ENCODE peak calls at places on chromosomes 4 and X, in six cellular contexts. F is A549, E is endothelial cell of umbilical vein, W is HepG2, V is K562, N is GM12878. A is an unnamed sample.

GRCh38 chr4:151418385-151418784 is 9.4 kb downstream of the FHIP1A start:
- DNase-seq in W (peak; percentile 75), F (no peak), E (peak; percentile 91), V (no peak), N (no peak), A (no peak)

GRCh38 chrX:17732138-17732783 is 5.0 kb upstream of the SCML1 start:
- DNase-seq in W (no peak), E (no peak), N (no peak), V (no peak), F (no peak), A (no peak)

GRCh38 chrX:71454222-71454621 is 78.7 kb upstream of the OGT start:
- DNase-seq in W (no peak), V (no peak), E (no peak), F (no peak), N (no peak), A (no peak)

GRCh38 chr4:94390804-94391410 is 48.3 kb upstream of the HPGDS start:
- DNase-seq in N (no peak), W (peak; percentile 20), V (peak; percentile 26), E (peak; percentile 41), F (no peak), A (peak; percentile 3)

GRCh38 chr4:134326866-134327265 is 125.3 kb upstream of the PABPC4L start:
- DNase-seq in N (no peak), E (no peak), W (no peak), F (no peak), V (no peak), A (no peak)

GRCh38 chr4:128831526-128832252 is 22.2 kb downstream of the JADE1 start:
- DNase-seq in W (peak; percentile 57), F (peak; percentile 41), N (no peak), E (no peak), V (no peak), A (no peak)

GRCh38 chr4:176717237-176717636 is 75.5 kb downstream of the VEGFC start:
- DNase-seq in W (no peak), F (no peak), N (no peak), V (no peak), E (peak; percentile 30), A (no peak)

GRCh38 chr4:81255524-81255923 is 40.5 kb upstream of the PRKG2 start:
- DNase-seq in V (no peak), N (no peak), F (peak; percentile 2), W (no peak), E (no peak), A (no peak)

GRCh38 chr4:13539721-13540445 is 4.4 kb downstream of the NKX3-2 start:
- DNase-seq in E (no peak), N (no peak), F (no peak), V (no peak), W (no peak), A (no peak)

GRCh38 chr4:185700048-185700447 is 111.9 kb downstream of the SORBS2 start:
- DNase-seq in N (no peak), V (no peak), F (no peak), E (no peak), W (no peak), A (no peak)

GRCh38 chr4:94762326-94762725 is 4.6 kb downstream of the BMPR1B start:
- DNase-seq in V (no peak), W (no peak), N (no peak), F (peak; percentile 84), E (no peak), A (peak; percentile 2)

GRCh38 chr4:84041426-84041825 is 457.7 kb downstream of the NKX6-1 start:
- DNase-seq in E (no peak), N (no peak), V (no peak), F (no peak), W (no peak), A (no peak)

GRCh38 chr4:149914521-149915115 is 99.0 kb upstream of the IQCM start:
- DNase-seq in V (peak; percentile 32), F (peak; percentile 57), W (peak; percentile 32), N (no peak), E (peak; percentile 65), A (peak; percentile 55)

GRCh38 chr4:138448169-138448568 is 206.0 kb upstream of the SLC7A11 start:
- DNase-seq in F (no peak), E (peak; percentile 48), W (no peak), N (no peak), V (no peak), A (no peak)

GRCh38 chr4:795726-796119 is 30.2 kb downstream of the CPLX1 start:
- DNase-seq in W (no peak), F (no peak), E (no peak), V (no peak), N (no peak), A (no peak)

GRCh38 chr4:7487464-7487863 is 52.7 kb upstream of the PSAPL1 start:
- DNase-seq in V (no peak), N (no peak), F (no peak), W (no peak), E (no peak), A (no peak)

GRCh38 chrX:140229187-140229586 is 263.9 kb upstream of the CXorf66 start:
- DNase-seq in E (no peak), V (no peak), N (no peak), F (no peak), W (no peak), A (no peak)

GRCh38 chrX:112803060-112803459 is 37.6 kb downstream of the AMOT start:
- DNase-seq in F (no peak), E (no peak), W (no peak), V (no peak), N (no peak), A (no peak)

GRCh38 chrX:15785176-15785735 is 5.0 kb upstream of the ZRSR2 start:
- DNase-seq in W (peak; percentile 21), V (no peak), F (no peak), N (no peak), E (peak; percentile 1), A (peak; percentile 24)

GRCh38 chr4:10093801-10094552 is 22.6 kb downstream of the WDR1 start:
- DNase-seq in E (peak; percentile 97), V (no peak), F (no peak), N (no peak), W (no peak), A (no peak)

GRCh38 chr4:147498031-147498700 is 17.3 kb downstream of the EDNRA start:
- DNase-seq in W (no peak), V (no peak), F (no peak), E (peak; percentile 35), N (no peak), A (no peak)

GRCh38 chr4:42412251-42412650 is 15.0 kb downstream of the SHISA3 start:
- DNase-seq in W (no peak), V (no peak), F (no peak), N (no peak), E (peak; percentile 89), A (no peak)

GRCh38 chr4:52873191-52873590 is 11.1 kb downstream of the RASL11B start:
- DNase-seq in W (no peak), V (no peak), F (no peak), E (peak; percentile 75), N (no peak), A (no peak)

GRCh38 chr4:173522160-173522873 is 7.7 kb downstream of the HAND2 start:
- DNase-seq in N (no peak), E (peak; percentile 29), W (no peak), F (no peak), V (peak; percentile 45), A (peak; percentile 22)

GRCh38 chrX:124736553-124737240 is 390.3 kb downstream of the SH2D1A start:
- DNase-seq in W (no peak), F (no peak), V (no peak), E (no peak), N (no peak), A (no peak)

GRCh38 chrX:17637235-17637634 is 100.1 kb upstream of the SCML1 start:
- DNase-seq in W (no peak), N (no peak), V (no peak), F (no peak), E (no peak), A (no peak)

GRCh38 chrX:8868070-8868795 is 67.0 kb upstream of the FAM9A start:
- DNase-seq in V (no peak), F (peak; percentile 86), E (no peak), W (no peak), N (no peak), A (no peak)

GRCh38 chrX:24148535-24149345 is 789 bp upstream of the ZFX start:
- DNase-seq in V (no peak), E (peak; percentile 42), W (peak; percentile 23), F (peak; percentile 63), N (no peak), A (peak; percentile 59)

GRCh38 chr4:95548738-95549245 is at the start of gene UNC5C:
- DNase-seq in W (no peak), F (peak; percentile 37), V (no peak), E (peak; percentile 32), N (no peak), A (peak; percentile 80)

GRCh38 chr4:139509727-139510410 is 46.1 kb downstream of the SETD7 start:
- DNase-seq in W (peak; percentile 53), N (no peak), F (peak; percentile 29), E (peak; percentile 45), V (no peak), A (peak; percentile 38)

GRCh38 chr4:25795566-25796454 is 67.0 kb downstream of the SEL1L3 start:
- DNase-seq in N (no peak), F (no peak), V (no peak), W (peak; percentile 15), E (no peak), A (no peak)
- TF ChIP-seq MAX in N (no peak), F (no peak), V (no peak), W (no peak), E (no peak), A (no peak)

DNA sequence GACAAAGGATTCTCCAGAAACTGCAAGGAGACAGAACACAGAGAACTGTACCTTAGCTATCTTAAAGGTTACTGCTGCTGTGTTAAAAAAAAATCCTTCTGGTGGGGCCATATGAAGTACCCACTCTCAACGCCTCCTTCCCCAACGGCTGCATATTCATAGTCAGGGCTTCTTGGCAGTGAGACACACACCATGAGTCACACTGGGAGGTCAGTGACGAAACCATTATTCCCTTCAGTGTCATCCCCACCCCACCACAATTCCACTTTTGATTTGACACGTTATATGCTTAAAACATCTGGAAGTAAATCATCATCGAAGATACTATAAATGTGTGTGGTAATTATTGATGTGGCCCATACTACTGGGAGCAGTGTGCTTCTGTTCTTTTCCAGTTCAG is 271.5 kb downstream of the LDB2 start:
- DNase-seq in W (no peak), E (peak; percentile 59), N (no peak), F (no peak), V (no peak), A (peak; percentile 6)
- TF ChIP-seq MYC in W (no peak), E (no peak), N (no peak), F (no peak), V (no peak), A (no peak)

GRCh38 chrX:72572248-72573157 is at the start of gene HDAC8:
- DNase-seq in F (peak; percentile 88), E (peak; percentile 85), V (peak; percentile 62), W (peak; percentile 76), N (peak; percentile 63), A (peak; percentile 86)

GRCh38 chrX:72573158-72573511 is 492 bp upstream of the HDAC8 start:
- DNase-seq in E (no peak), F (no peak), W (no peak), V (peak; percentile 16), N (no peak), A (no peak)

GRCh38 chrX:72576161-72576896 is 3.7 kb upstream of the HDAC8 start:
- DNase-seq in W (peak; percentile 1), F (peak; percentile 32), N (no peak), V (no peak), E (no peak), A (peak; percentile 52)
- TF ChIP-seq MAX in W (no peak), F (no peak), N (no peak), V (no peak), E (no peak), A (no peak)

GRCh38 chr4:182207806-182208483 is 35.3 kb upstream of the TENM3 start:
- DNase-seq in N (no peak), V (no peak), W (no peak), F (peak; percentile 41), E (no peak), A (no peak)
- TF ChIP-seq MYC in N (no peak), V (no peak), W (no peak), F (no peak), E (no peak), A (no peak)